ENCODE peak calls at places on chromosomes 2 and 18, in seven cellular contexts. H is fibroblast of lung, U is IMR-90, J is trophoblast cell, W is H1, Q is HCT116, N is mammary epithelial cell. K is an unnamed sample.
A peak's percentile ranks its signal among the peaks of the same experiment; 100 is the strongest.

GRCh38 chr2:171530378-171530777 is 8.1 kb downstream of the CYBRD1 start:
- DNase-seq in H (no peak), U (no peak), J (no peak), W (no peak), Q (no peak), N (no peak), K (no peak)

GRCh38 chr2:37192551-37192950 is 3.7 kb upstream of the CEBPZOS start:
- DNase-seq in H (no peak), U (no peak), J (no peak), W (no peak), Q (no peak), N (no peak), K (no peak)

GRCh38 chr2:97738236-97739019 is 25.1 kb downstream of the ZAP70 start:
- DNase-seq in H (no peak), U (no peak), J (no peak), W (no peak), Q (no peak), N (no peak), K (no peak)

GRCh38 chr2:112621792-112622527 is 23.8 kb upstream of the SLC20A1 start:
- DNase-seq in H (peak; percentile 87), U (peak; percentile 94), J (no peak), W (no peak), Q (no peak), N (peak; percentile 79), K (no peak)

GRCh38 chr2:237453671-237454070 is 33.4 kb upstream of the MLPH start:
- DNase-seq in H (no peak), U (no peak), J (no peak), W (no peak), Q (no peak), N (no peak), K (no peak)

GRCh38 chr2:102508863-102509262 is 35.8 kb downstream of the SLC9A4 start:
- DNase-seq in H (no peak), U (no peak), J (no peak), W (no peak), Q (no peak), N (no peak), K (peak; percentile 43)

GRCh38 chr2:209471037-209471436 is 47.2 kb downstream of the MAP2 start:
- DNase-seq in H (peak; percentile 21), U (peak; percentile 55), J (no peak), W (no peak), Q (no peak), N (peak; percentile 55), K (no peak)

GRCh38 chr2:69525261-69525660 is 88.0 kb upstream of the NFU1 start:
- DNase-seq in H (no peak), U (peak; percentile 71), J (no peak), W (no peak), Q (no peak), N (no peak), K (no peak)

GRCh38 chr2:215961981-215962380 is 51.4 kb downstream of the MREG start:
- DNase-seq in H (no peak), U (no peak), J (no peak), W (no peak), Q (no peak), N (no peak), K (no peak)

GRCh38 chr2:94874277-94874997 is 3.2 kb downstream of the TEKT4 start:
- DNase-seq in H (no peak), U (peak; percentile 6), J (peak; percentile 14), W (no peak), Q (peak; percentile 24), N (no peak), K (peak; percentile 86)

GRCh38 chr2:149538138-149538833 is 49.3 kb downstream of the MMADHC start:
- DNase-seq in H (no peak), U (no peak), J (peak; percentile 45), W (no peak), Q (no peak), N (peak; percentile 49), K (no peak)

GRCh38 chr2:96953611-96954489 is 32.5 kb downstream of the FAM178B start:
- DNase-seq in H (no peak), U (no peak), J (no peak), W (no peak), Q (no peak), N (no peak), K (no peak)

GRCh38 chr2:230077851-230078547 is 9.3 kb upstream of the SLC16A14 start:
- DNase-seq in H (no peak), U (no peak), J (no peak), W (no peak), Q (no peak), N (no peak), K (no peak)

GRCh38 chr18:27312853-27313252 is 127.7 kb upstream of the CHST9 start:
- DNase-seq in H (no peak), U (no peak), J (no peak), W (no peak), Q (no peak), N (no peak), K (no peak)

GRCh38 chr2:231469568-231469920 is 5.3 kb upstream of the NCL start:
- DNase-seq in H (no peak), U (no peak), J (no peak), W (no peak), Q (no peak), N (no peak), K (no peak)

GRCh38 chr2:124079045-124079444 is 54.0 kb downstream of the CNTNAP5 start:
- DNase-seq in H (no peak), U (no peak), J (no peak), W (no peak), Q (no peak), N (no peak), K (no peak)

GRCh38 chr18:49628119-49628518 is 66.3 kb downstream of the LIPG start:
- DNase-seq in H (no peak), U (no peak), J (no peak), W (no peak), Q (no peak), N (peak; percentile 57), K (no peak)

GRCh38 chr2:18900691-18901113 is 311.3 kb upstream of the NT5C1B start:
- DNase-seq in H (peak; percentile 65), U (no peak), J (no peak), W (no peak), Q (no peak), N (no peak), K (no peak)

GRCh38 chr2:71360434-71360975 is 28.9 kb downstream of the ZNF638 start:
- DNase-seq in H (no peak), U (no peak), J (no peak), W (no peak), Q (no peak), N (no peak), K (no peak)
- H3K36me3 ChIP-seq in H (peaks cover 7% of the 10 kb centered on the region), U (peaks cover 28% of the 10 kb centered on the region), J (peaks cover 9% of the 10 kb centered on the region), W (peaks cover 49% of the 10 kb centered on the region), Q (peaks cover 71% of the 10 kb centered on the region), N (peaks cover 23% of the 10 kb centered on the region), K (peaks cover 86% of the 10 kb centered on the region)

GRCh38 chr18:10727477-10727876 is 201.7 kb downstream of the NAPG start:
- DNase-seq in H (peak; percentile 53), U (peak; percentile 39), J (no peak), W (no peak), Q (no peak), N (no peak), K (no peak)
- H3K4me2 ChIP-seq in H (no peak overlapping the region), U (no peak overlapping the region), J (no peak overlapping the region), W (no peak overlapping the region), Q (no peak overlapping the region), N (no peak overlapping the region), K (no peak overlapping the region)

DNA sequence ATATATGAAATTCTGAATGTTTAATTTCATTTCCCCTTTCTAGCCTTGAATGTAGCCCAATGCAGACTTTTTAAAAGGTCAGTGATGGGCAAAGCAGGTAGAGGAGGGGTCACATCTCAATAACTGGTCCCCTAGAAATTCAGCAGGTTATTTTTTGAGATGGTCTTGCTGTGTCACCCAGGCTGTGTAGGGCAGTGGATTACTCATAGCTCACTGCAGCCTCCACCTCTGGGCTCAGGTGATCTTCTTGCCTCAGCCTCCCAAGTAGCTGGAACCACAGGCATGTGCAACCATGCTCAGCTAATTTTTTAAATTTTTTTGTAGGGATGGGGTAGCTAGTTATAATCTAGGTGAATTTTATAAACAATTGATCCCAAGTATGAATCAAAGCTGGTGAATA is 8.8 kb downstream of the IAH1 start:
- DNase-seq in H (no peak), U (no peak), J (peak; percentile 3), W (no peak), Q (no peak), N (no peak), K (no peak)
- H3K36me3 ChIP-seq in H (peaks cover 31% of the 10 kb centered on the region), U (peaks cover 69% of the 10 kb centered on the region), J (peaks cover 28% of the 10 kb centered on the region), W (peaks cover 24% of the 10 kb centered on the region), Q (peaks cover 27% of the 10 kb centered on the region), N (peaks cover 20% of the 10 kb centered on the region), K (peaks cover 49% of the 10 kb centered on the region)

GRCh38 chr18:13164406-13164805 is 54.2 kb upstream of the LDLRAD4 start:
- DNase-seq in H (no peak), U (no peak), J (no peak), W (no peak), Q (no peak), N (no peak), K (no peak)
- H3K4me2 ChIP-seq in H (no peak overlapping the region), U (no peak overlapping the region), J (no peak overlapping the region), W (no peak overlapping the region), Q (no peak overlapping the region), N (no peak overlapping the region), K (no peak overlapping the region)

DNA sequence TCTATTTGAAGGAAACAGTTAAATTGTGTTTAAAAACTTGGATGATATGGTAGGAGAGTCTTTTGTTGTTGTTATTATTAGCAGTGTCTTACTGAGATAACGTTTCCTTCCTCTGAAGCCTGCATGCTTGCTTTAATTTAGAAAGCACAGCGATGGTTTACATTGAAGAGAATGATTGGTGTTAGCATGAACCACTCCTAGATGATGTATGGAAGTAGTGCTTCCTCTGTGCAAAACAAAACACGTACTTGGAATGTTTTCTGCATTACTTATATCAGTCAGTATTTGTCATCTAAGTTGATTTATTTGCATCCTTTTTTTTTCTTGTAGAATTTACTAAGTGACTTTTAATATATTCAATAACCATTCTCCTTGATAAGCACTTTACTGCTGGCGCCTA is 89.0 kb downstream of the UGGT1 start:
- DNase-seq in H (peak; percentile 48), U (peak; percentile 69), J (no peak), W (no peak), Q (no peak), N (no peak), K (no peak)
- H3K36me3 ChIP-seq in H (peaks cover 11% of the 10 kb centered on the region), U (peaks cover 25% of the 10 kb centered on the region), J (peaks cover 14% of the 10 kb centered on the region), W (peaks cover 67% of the 10 kb centered on the region), Q (peaks cover 34% of the 10 kb centered on the region), N (peaks cover 36% of the 10 kb centered on the region), K (peaks cover 65% of the 10 kb centered on the region)